ENCODE peak calls at places on chromosomes 5 and 9, in nine cellular contexts. One of them, this sample, is unnamed.

GRCh38 chr9:126474786-126475485 is 138.8 kb upstream of the LMX1B start:
- DNase-seq in body of pancreas: no peak
- DNase-seq in uterus: no peak
- DNase-seq in fibroblast of lung: peak; percentile 28
- DNase-seq in left lung: no peak
- DNase-seq in OCI-LY7: no peak
- DNase-seq in endodermal cell: no peak
- DNase-seq in pancreas: no peak
- DNase-seq in tibial artery: no peak
- DNase-seq in this sample: peak; percentile 65

GRCh38 chr9:98995059-98995665 is 51.5 kb downstream of the COL15A1 start:
- DNase-seq in body of pancreas: peak; percentile 76
- DNase-seq in uterus: no peak
- DNase-seq in fibroblast of lung: peak; percentile 63
- DNase-seq in left lung: no peak
- DNase-seq in OCI-LY7: no peak
- DNase-seq in endodermal cell: peak; percentile 28
- DNase-seq in pancreas: no peak
- DNase-seq in tibial artery: peak; percentile 94
- DNase-seq in this sample: no peak

GRCh38 chr5:109533847-109534272 is 124.1 kb upstream of the PJA2 start:
- DNase-seq in body of pancreas: no peak
- DNase-seq in uterus: no peak
- DNase-seq in fibroblast of lung: no peak
- DNase-seq in left lung: no peak
- DNase-seq in OCI-LY7: no peak
- DNase-seq in endodermal cell: no peak
- DNase-seq in pancreas: no peak
- DNase-seq in tibial artery: no peak
- DNase-seq in this sample: no peak

GRCh38 chr9:28234899-28235277 is 661.6 kb upstream of the C9orf72 start:
- DNase-seq in body of pancreas: no peak
- DNase-seq in uterus: no peak
- DNase-seq in fibroblast of lung: peak; percentile 84
- DNase-seq in left lung: no peak
- DNase-seq in OCI-LY7: no peak
- DNase-seq in endodermal cell: peak; percentile 46
- DNase-seq in pancreas: no peak
- DNase-seq in tibial artery: no peak
- DNase-seq in this sample: no peak

GRCh38 chr5:150710165-150710564 is 9.3 kb upstream of the RBM22 start:
- DNase-seq in body of pancreas: no peak
- DNase-seq in uterus: no peak
- DNase-seq in fibroblast of lung: peak; percentile 19
- DNase-seq in left lung: no peak
- DNase-seq in OCI-LY7: peak; percentile 28
- DNase-seq in endodermal cell: no peak
- DNase-seq in pancreas: no peak
- DNase-seq in tibial artery: no peak
- DNase-seq in this sample: peak; percentile 27

GRCh38 chr9:128920381-128921058 is at the start of gene PHYHD1:
- DNase-seq in body of pancreas: peak; percentile 91
- DNase-seq in uterus: peak; percentile 88
- DNase-seq in fibroblast of lung: peak; percentile 87
- DNase-seq in left lung: peak; percentile 68
- DNase-seq in OCI-LY7: peak; percentile 87
- DNase-seq in endodermal cell: peak; percentile 53
- DNase-seq in pancreas: peak; percentile 72
- DNase-seq in tibial artery: peak; percentile 97
- DNase-seq in this sample: no peak

GRCh38 chr5:177601577-177602457 is 1.9 kb downstream of the B4GALT7 start:
- DNase-seq in body of pancreas: no peak
- DNase-seq in uterus: no peak
- DNase-seq in fibroblast of lung: no peak
- DNase-seq in left lung: no peak
- DNase-seq in OCI-LY7: peak; percentile 27
- DNase-seq in endodermal cell: no peak
- DNase-seq in pancreas: no peak
- DNase-seq in tibial artery: no peak
- DNase-seq in this sample: no peak

GRCh38 chr5:89437450-89438435 is 554.8 kb upstream of the MEF2C start:
- DNase-seq in body of pancreas: no peak
- DNase-seq in uterus: no peak
- DNase-seq in fibroblast of lung: no peak
- DNase-seq in left lung: no peak
- DNase-seq in OCI-LY7: no peak
- DNase-seq in endodermal cell: no peak
- DNase-seq in pancreas: no peak
- DNase-seq in tibial artery: no peak
- DNase-seq in this sample: no peak

GRCh38 chr5:43120720-43121564 is at the start of gene ZNF131:
- DNase-seq in body of pancreas: peak; percentile 97
- DNase-seq in uterus: peak; percentile 95
- DNase-seq in fibroblast of lung: peak; percentile 97
- DNase-seq in left lung: peak; percentile 97
- DNase-seq in OCI-LY7: peak; percentile 98
- DNase-seq in endodermal cell: peak; percentile 97
- DNase-seq in pancreas: peak; percentile 98
- DNase-seq in tibial artery: peak; percentile 98
- DNase-seq in this sample: peak; percentile 95

GRCh38 chr5:90488791-90489190 is 14.1 kb downstream of the POLR3G start:
- DNase-seq in body of pancreas: no peak
- DNase-seq in uterus: no peak
- DNase-seq in fibroblast of lung: no peak
- DNase-seq in left lung: no peak
- DNase-seq in OCI-LY7: no peak
- DNase-seq in endodermal cell: no peak
- DNase-seq in pancreas: no peak
- DNase-seq in tibial artery: no peak
- DNase-seq in this sample: no peak

GRCh38 chr5:67095346-67095871 is 101.2 kb downstream of the CD180 start:
- DNase-seq in body of pancreas: peak; percentile 53
- DNase-seq in uterus: peak; percentile 81
- DNase-seq in fibroblast of lung: peak; percentile 87
- DNase-seq in left lung: peak; percentile 52
- DNase-seq in OCI-LY7: no peak
- DNase-seq in endodermal cell: no peak
- DNase-seq in pancreas: no peak
- DNase-seq in tibial artery: peak; percentile 94
- DNase-seq in this sample: no peak

GRCh38 chr5:168528521-168529360 is at the start of gene FBLL1:
- DNase-seq in body of pancreas: peak; percentile 31
- DNase-seq in uterus: no peak
- DNase-seq in fibroblast of lung: peak; percentile 43
- DNase-seq in left lung: no peak
- DNase-seq in OCI-LY7: no peak
- DNase-seq in endodermal cell: peak; percentile 92
- DNase-seq in pancreas: peak; percentile 70
- DNase-seq in tibial artery: no peak
- DNase-seq in this sample: peak; percentile 51

GRCh38 chr5:122141751-122142150 is 12.4 kb downstream of the ZNF474 start:
- DNase-seq in body of pancreas: no peak
- DNase-seq in uterus: no peak
- DNase-seq in fibroblast of lung: no peak
- DNase-seq in left lung: no peak
- DNase-seq in OCI-LY7: no peak
- DNase-seq in endodermal cell: no peak
- DNase-seq in pancreas: no peak
- DNase-seq in tibial artery: no peak
- DNase-seq in this sample: no peak

DNA sequence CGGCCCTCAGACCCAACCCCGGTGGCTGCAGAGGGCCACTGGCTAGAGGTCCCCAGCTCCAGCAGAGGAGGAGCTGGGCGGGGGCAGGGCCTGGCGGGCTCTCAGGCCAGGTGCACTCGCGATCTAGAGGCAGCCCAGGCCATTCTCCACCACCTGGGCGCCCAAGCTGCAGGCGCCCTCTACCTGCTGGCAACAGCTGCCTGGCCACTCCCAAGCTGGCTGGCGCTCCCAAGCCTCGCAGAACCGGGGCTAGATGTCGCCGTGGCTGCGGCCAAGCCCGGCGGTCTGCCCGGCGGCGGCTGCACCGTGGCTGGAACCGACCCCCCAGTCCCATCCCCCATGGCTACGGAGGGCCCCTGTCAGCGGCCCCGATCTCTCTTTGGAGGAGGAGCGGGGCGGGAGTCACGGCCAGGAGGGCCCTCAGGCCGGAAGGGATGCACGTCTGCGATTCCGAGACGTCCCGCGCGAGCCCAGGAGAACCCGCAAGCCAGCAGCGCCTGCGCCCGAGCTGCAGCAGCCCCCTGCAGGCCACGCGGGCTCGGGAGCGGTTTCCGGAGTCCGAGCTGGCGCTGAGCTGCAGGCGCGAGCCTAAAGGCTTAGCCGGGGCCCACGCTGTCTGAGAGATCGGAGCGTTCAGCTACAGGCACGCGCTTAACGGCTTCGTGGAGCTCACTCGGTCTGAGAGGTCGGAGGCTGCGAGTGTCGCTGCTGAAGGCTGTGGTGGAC is 44.3 kb upstream of the BICD2 start:
- DNase-seq in body of pancreas: peak; percentile 77
- DNase-seq in uterus: peak; percentile 46
- DNase-seq in fibroblast of lung: peak; percentile 76
- DNase-seq in left lung: peak; percentile 44
- DNase-seq in OCI-LY7: peak; percentile 35
- DNase-seq in endodermal cell: peak; percentile 94
- DNase-seq in pancreas: peak; percentile 87
- DNase-seq in tibial artery: peak; percentile 71
- DNase-seq in this sample: peak; percentile 57
- H3K4me3 ChIP-seq in body of pancreas: no peak overlapping the region
- H3K4me3 ChIP-seq in uterus: no peak overlapping the region
- H3K4me3 ChIP-seq in fibroblast of lung: no peak overlapping the region
- H3K4me3 ChIP-seq in left lung: no peak overlapping the region
- H3K4me3 ChIP-seq in OCI-LY7: peak overlapping the region; percentile 14
- H3K4me3 ChIP-seq in endodermal cell: peak overlapping the region; percentile 72
- H3K4me3 ChIP-seq in pancreas: peak overlapping the region; percentile 39
- H3K4me3 ChIP-seq in tibial artery: no peak overlapping the region
- H3K4me3 ChIP-seq in this sample: no peak overlapping the region

DNA sequence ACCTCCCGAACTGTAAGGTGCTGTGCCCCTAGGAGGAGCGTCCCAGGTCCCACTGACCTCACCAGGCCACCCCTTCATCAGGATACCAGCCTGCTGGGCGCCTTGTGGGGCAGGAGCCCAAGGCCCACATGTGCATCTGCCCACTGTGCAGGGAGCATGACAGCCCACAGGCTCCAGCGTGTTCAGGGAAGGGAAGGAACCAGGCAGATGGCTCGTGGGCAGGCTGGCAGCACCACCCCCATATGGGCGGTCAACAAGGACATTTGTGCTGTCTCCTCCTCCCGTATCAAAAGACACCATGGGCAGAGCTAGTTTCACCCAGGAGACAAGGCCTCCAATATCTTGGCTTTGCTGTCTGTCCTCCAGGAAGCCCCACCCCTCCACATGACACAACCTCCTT is 85.5 kb upstream of the PPP1R26 start:
- DNase-seq in body of pancreas: no peak
- DNase-seq in uterus: no peak
- DNase-seq in fibroblast of lung: no peak
- DNase-seq in left lung: no peak
- DNase-seq in OCI-LY7: no peak
- DNase-seq in endodermal cell: no peak
- DNase-seq in pancreas: no peak
- DNase-seq in tibial artery: no peak
- DNase-seq in this sample: no peak
- H3K27ac ChIP-seq in body of pancreas: no peak overlapping the region
- H3K27ac ChIP-seq in uterus: no peak overlapping the region
- H3K27ac ChIP-seq in fibroblast of lung: no peak overlapping the region
- H3K27ac ChIP-seq in left lung: no peak overlapping the region
- H3K27ac ChIP-seq in OCI-LY7: no peak overlapping the region
- H3K27ac ChIP-seq in endodermal cell: no peak overlapping the region
- H3K27ac ChIP-seq in pancreas: no peak overlapping the region
- H3K27ac ChIP-seq in tibial artery: no peak overlapping the region
- H3K27ac ChIP-seq in this sample: no peak overlapping the region

DNA sequence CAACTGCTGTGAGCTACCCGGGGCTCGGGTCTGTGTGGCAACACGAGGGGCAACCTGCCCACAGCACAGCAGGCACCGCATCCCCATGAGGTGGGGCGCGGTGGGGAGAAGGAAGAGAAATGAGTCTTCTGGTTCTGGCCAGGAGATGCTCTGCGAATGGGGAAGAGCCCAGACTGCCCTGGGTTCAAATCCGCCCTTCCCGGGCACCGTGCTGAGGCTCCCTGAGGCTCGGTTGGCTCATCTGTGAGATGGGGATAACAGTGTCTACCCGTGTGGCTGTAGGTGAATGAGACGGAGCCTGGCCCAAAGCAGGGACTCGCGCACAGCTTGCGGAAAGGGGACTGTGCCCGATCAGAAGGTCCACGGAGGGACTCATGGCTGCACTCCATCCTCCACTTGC is 123.9 kb downstream of the VAV2 start:
- DNase-seq in body of pancreas: no peak
- DNase-seq in uterus: no peak
- DNase-seq in fibroblast of lung: no peak
- DNase-seq in left lung: no peak
- DNase-seq in OCI-LY7: no peak
- DNase-seq in endodermal cell: no peak
- DNase-seq in pancreas: no peak
- DNase-seq in tibial artery: no peak
- DNase-seq in this sample: no peak
- H3K9me3 ChIP-seq in body of pancreas: no peaks in the 10 kb centered on the region
- H3K9me3 ChIP-seq in uterus: peaks cover 12% of the 10 kb centered on the region
- H3K9me3 ChIP-seq in fibroblast of lung: no peaks in the 10 kb centered on the region
- H3K9me3 ChIP-seq in left lung: peaks cover 7% of the 10 kb centered on the region
- H3K9me3 ChIP-seq in OCI-LY7: peaks cover 10% of the 10 kb centered on the region
- H3K9me3 ChIP-seq in endodermal cell: peaks cover 14% of the 10 kb centered on the region
- H3K9me3 ChIP-seq in pancreas: no peaks in the 10 kb centered on the region
- H3K9me3 ChIP-seq in tibial artery: peaks cover 6% of the 10 kb centered on the region
- H3K9me3 ChIP-seq in this sample: no peaks in the 10 kb centered on the region

GRCh38 chr5:139646111-139646510 is 2.0 kb upstream of the CXXC5 start:
- DNase-seq in body of pancreas: peak; percentile 4
- DNase-seq in uterus: no peak
- DNase-seq in fibroblast of lung: no peak
- DNase-seq in left lung: peak; percentile 24
- DNase-seq in OCI-LY7: no peak
- DNase-seq in endodermal cell: no peak
- DNase-seq in pancreas: peak; percentile 48
- DNase-seq in tibial artery: peak; percentile 45
- DNase-seq in this sample: no peak

GRCh38 chr5:139645495-139645871 is 2.7 kb upstream of the CXXC5 start:
- DNase-seq in body of pancreas: peak; percentile 3
- DNase-seq in uterus: no peak
- DNase-seq in fibroblast of lung: no peak
- DNase-seq in left lung: no peak
- DNase-seq in OCI-LY7: no peak
- DNase-seq in endodermal cell: no peak
- DNase-seq in pancreas: peak; percentile 21
- DNase-seq in tibial artery: no peak
- DNase-seq in this sample: no peak

GRCh38 chr5:139644001-139644456 is 4.1 kb upstream of the CXXC5 start:
- DNase-seq in body of pancreas: peak; percentile 16
- DNase-seq in uterus: no peak
- DNase-seq in fibroblast of lung: no peak
- DNase-seq in left lung: peak; percentile 29
- DNase-seq in OCI-LY7: no peak
- DNase-seq in endodermal cell: peak; percentile 43
- DNase-seq in pancreas: peak; percentile 49
- DNase-seq in tibial artery: peak; percentile 58
- DNase-seq in this sample: no peak

GRCh38 chr5:139642891-139643871 is 5.0 kb upstream of the CXXC5 start:
- DNase-seq in body of pancreas: peak; percentile 93
- DNase-seq in uterus: no peak
- DNase-seq in fibroblast of lung: no peak
- DNase-seq in left lung: peak; percentile 69
- DNase-seq in OCI-LY7: no peak
- DNase-seq in endodermal cell: peak; percentile 59
- DNase-seq in pancreas: peak; percentile 85
- DNase-seq in tibial artery: peak; percentile 59
- DNase-seq in this sample: peak; percentile 50

GRCh38 chr5:139644646-139645494 is 3.3 kb upstream of the CXXC5 start:
- DNase-seq in body of pancreas: peak; percentile 4
- DNase-seq in uterus: no peak
- DNase-seq in fibroblast of lung: no peak
- DNase-seq in left lung: peak; percentile 24
- DNase-seq in OCI-LY7: no peak
- DNase-seq in endodermal cell: no peak
- DNase-seq in pancreas: no peak
- DNase-seq in tibial artery: peak; percentile 49
- DNase-seq in this sample: no peak
- H3K4me3 ChIP-seq in body of pancreas: no peak overlapping the region
- H3K4me3 ChIP-seq in uterus: no peak overlapping the region
- H3K4me3 ChIP-seq in fibroblast of lung: no peak overlapping the region
- H3K4me3 ChIP-seq in left lung: no peak overlapping the region
- H3K4me3 ChIP-seq in OCI-LY7: no peak overlapping the region
- H3K4me3 ChIP-seq in endodermal cell: no peak overlapping the region
- H3K4me3 ChIP-seq in pancreas: no peak overlapping the region
- H3K4me3 ChIP-seq in tibial artery: no peak overlapping the region
- H3K4me3 ChIP-seq in this sample: no peak overlapping the region